ENCODE peak calls at places on chromosomes 13 and 19, in five cellular contexts. A is Right ventricle myocardium superior, Z is A172, F is RKO, G is HFF-Myc. J is an unnamed sample.
A peak's percentile ranks its signal among the peaks of the same experiment; 100 is the strongest.

GRCh38 chr19:40143612-40144011 is 47.6 kb upstream of the MAP3K10 start:
- DNase-seq in A (peak; percentile 53), Z (no peak), F (no peak), G (peak; percentile 15), J (no peak)

GRCh38 chr13:111211789-111212516 is 96.8 kb downstream of the ARHGEF7 start:
- DNase-seq in A (no peak), Z (no peak), F (no peak), G (no peak), J (no peak)

GRCh38 chr19:48961051-48961649 is 4.0 kb upstream of the FTL start:
- DNase-seq in A (no peak), Z (no peak), F (peak; percentile 35), G (no peak), J (no peak)

GRCh38 chr13:29847501-29847983 is 2.9 kb downstream of the UBL3 start:
- DNase-seq in A (no peak), Z (peak; percentile 33), F (peak; percentile 70), G (no peak), J (no peak)

GRCh38 chr19:50728084-50728737 is 5.0 kb downstream of the CLEC11A start:
- DNase-seq in A (peak; percentile 82), Z (no peak), F (no peak), G (peak; percentile 63), J (peak; percentile 68)

GRCh38 chr13:38763446-38764381 is 76.8 kb downstream of the FREM2 start:
- DNase-seq in A (no peak), Z (peak; percentile 8), F (peak; percentile 48), G (peak; percentile 10), J (no peak)

GRCh38 chr19:34985249-34986022 is 14.7 kb upstream of the GRAMD1A start:
- DNase-seq in A (peak; percentile 80), Z (no peak), F (no peak), G (peak; percentile 37), J (no peak)

GRCh38 chr19:39174142-39174541 is 22.6 kb upstream of the NCCRP1 start:
- DNase-seq in A (no peak), Z (no peak), F (no peak), G (no peak), J (no peak)

GRCh38 chr13:100544866-100545683 is 43.5 kb downstream of the GGACT start:
- DNase-seq in A (peak; percentile 74), Z (no peak), F (no peak), G (no peak), J (no peak)

GRCh38 chr19:46371371-46371901 is 24.5 kb downstream of the PPP5C start:
- DNase-seq in A (no peak), Z (no peak), F (no peak), G (no peak), J (no peak)

GRCh38 chr19:1410136-1410786 is 2.9 kb downstream of the DAZAP1 start:
- DNase-seq in A (no peak), Z (peak; percentile 48), F (peak; percentile 73), G (no peak), J (no peak)

GRCh38 chr19:16024266-16025107 is 51.8 kb upstream of the TPM4 start:
- DNase-seq in A (no peak), Z (no peak), F (no peak), G (no peak), J (no peak)

GRCh38 chr19:14091086-14091884 is 734 bp upstream of the SAMD1 start:
- DNase-seq in A (no peak), Z (peak; percentile 46), F (peak; percentile 85), G (no peak), J (peak; percentile 70)

GRCh38 chr13:19737844-19738557 is 44.7 kb downstream of the PSPC1 start:
- DNase-seq in A (no peak), Z (no peak), F (no peak), G (no peak), J (no peak)

GRCh38 chr13:30143671-30144400 is 163.5 kb downstream of the KATNAL1 start:
- DNase-seq in A (no peak), Z (peak; percentile 27), F (no peak), G (no peak), J (no peak)

GRCh38 chr13:42066542-42066941 is 18.1 kb downstream of the DGKH start:
- DNase-seq in A (no peak), Z (no peak), F (no peak), G (no peak), J (no peak)

GRCh38 chr13:72456486-72456885 is 270.9 kb downstream of the MZT1 start:
- DNase-seq in A (no peak), Z (no peak), F (no peak), G (no peak), J (no peak)

GRCh38 chr13:51539887-51540286 is 44.4 kb upstream of the WDFY2 start:
- DNase-seq in A (no peak), Z (no peak), F (no peak), G (no peak), J (no peak)

GRCh38 chr13:73608731-73609485 is 525.3 kb downstream of the KLF12 start:
- DNase-seq in A (no peak), Z (no peak), F (no peak), G (no peak), J (no peak)

GRCh38 chr19:12202250-12202649 is 39.4 kb downstream of the ZNF136 start:
- DNase-seq in A (peak; percentile 46), Z (no peak), F (peak; percentile 45), G (no peak), J (no peak)

GRCh38 chr19:45995715-45996385 is 583 bp downstream of the CCDC61 start:
- DNase-seq in A (peak; percentile 1), Z (peak; percentile 10), F (peak; percentile 79), G (no peak), J (no peak)

GRCh38 chr19:7413629-7414028 is 64.9 kb downstream of the ARHGEF18 start:
- DNase-seq in A (no peak), Z (no peak), F (no peak), G (no peak), J (no peak)

GRCh38 chr13:50348402-50348801 is 333.2 kb downstream of the KCNRG start:
- DNase-seq in A (no peak), Z (no peak), F (no peak), G (no peak), J (no peak)

GRCh38 chr19:35704218-35704617 is at the start of gene ZBTB32:
- DNase-seq in A (no peak), Z (no peak), F (no peak), G (peak; percentile 14), J (peak; percentile 56)

GRCh38 chr13:40206241-40207109 is 460.0 kb downstream of the FOXO1 start:
- DNase-seq in A (no peak), Z (no peak), F (no peak), G (no peak), J (no peak)

GRCh38 chr13:28047784-28048388 is 52.5 kb downstream of the FLT3 start:
- DNase-seq in A (no peak), Z (peak; percentile 26), F (peak; percentile 43), G (no peak), J (no peak)

GRCh38 chr13:28820099-28821051 is at the start of gene MTUS2:
- DNase-seq in A (no peak), Z (no peak), F (no peak), G (no peak), J (no peak)

GRCh38 chr13:20721454-20722357 is 18.2 kb downstream of the IL17D start:
- DNase-seq in A (peak; percentile 70), Z (peak; percentile 51), F (no peak), G (no peak), J (no peak)

GRCh38 chr13:27269114-27269665 is 1.4 kb upstream of the RASL11A start:
- DNase-seq in A (no peak), Z (no peak), F (peak; percentile 36), G (no peak), J (no peak)

GRCh38 chr13:46179576-46180368 is 2.2 kb downstream of the LCP1 start:
- DNase-seq in A (peak; percentile 68), Z (no peak), F (no peak), G (no peak), J (no peak)

GRCh38 chr19:28289294-28290063 is 923.5 kb downstream of the UQCRFS1 start:
- DNase-seq in A (no peak), Z (peak; percentile 78), F (no peak), G (peak; percentile 26), J (peak; percentile 54)

J was measured in mesothelial cell of epicardium.